ENCODE peak calls at places on chromosomes 5 and 9, in seven cellular contexts. One of them, this sample, is unnamed.

GRCh38 chr9:71136696-71137095 is 15.3 kb upstream of the TRPM3 start:
- DNase-seq in foreskin fibroblast: no peak
- DNase-seq in AG04449: no peak
- DNase-seq in AG10803: no peak
- DNase-seq in CD8-positive, alpha-beta memory T cell: no peak
- DNase-seq in sigmoid colon: no peak
- DNase-seq in fibroblast of pulmonary artery: no peak
- DNase-seq in this sample: no peak

GRCh38 chr9:84652496-84653081 is 16.9 kb upstream of the NTRK2 start:
- DNase-seq in foreskin fibroblast: peak; percentile 8
- DNase-seq in AG04449: no peak
- DNase-seq in AG10803: no peak
- DNase-seq in CD8-positive, alpha-beta memory T cell: no peak
- DNase-seq in sigmoid colon: no peak
- DNase-seq in fibroblast of pulmonary artery: no peak
- DNase-seq in this sample: no peak

GRCh38 chr5:10891193-10891592 is 130.2 kb upstream of the DAP start:
- DNase-seq in foreskin fibroblast: no peak
- DNase-seq in AG04449: no peak
- DNase-seq in AG10803: no peak
- DNase-seq in CD8-positive, alpha-beta memory T cell: no peak
- DNase-seq in sigmoid colon: no peak
- DNase-seq in fibroblast of pulmonary artery: no peak
- DNase-seq in this sample: no peak

GRCh38 chr5:150596313-150596712 is 44.1 kb upstream of the SYNPO start:
- DNase-seq in foreskin fibroblast: no peak
- DNase-seq in AG04449: no peak
- DNase-seq in AG10803: no peak
- DNase-seq in CD8-positive, alpha-beta memory T cell: no peak
- DNase-seq in sigmoid colon: no peak
- DNase-seq in fibroblast of pulmonary artery: peak; percentile 46
- DNase-seq in this sample: no peak

GRCh38 chr5:113181409-113181808 is 204.8 kb downstream of the DCP2 start:
- DNase-seq in foreskin fibroblast: no peak
- DNase-seq in AG04449: no peak
- DNase-seq in AG10803: no peak
- DNase-seq in CD8-positive, alpha-beta memory T cell: no peak
- DNase-seq in sigmoid colon: no peak
- DNase-seq in fibroblast of pulmonary artery: no peak
- DNase-seq in this sample: no peak

GRCh38 chr9:2157277-2158105 is 142.3 kb downstream of the SMARCA2 start:
- DNase-seq in foreskin fibroblast: peak; percentile 81
- DNase-seq in AG04449: no peak
- DNase-seq in AG10803: peak; percentile 57
- DNase-seq in CD8-positive, alpha-beta memory T cell: no peak
- DNase-seq in sigmoid colon: no peak
- DNase-seq in fibroblast of pulmonary artery: peak; percentile 58
- DNase-seq in this sample: no peak

GRCh38 chr9:77667151-77667550 is 19.0 kb upstream of the GNA14 start:
- DNase-seq in foreskin fibroblast: no peak
- DNase-seq in AG04449: no peak
- DNase-seq in AG10803: no peak
- DNase-seq in CD8-positive, alpha-beta memory T cell: no peak
- DNase-seq in sigmoid colon: no peak
- DNase-seq in fibroblast of pulmonary artery: no peak
- DNase-seq in this sample: no peak

GRCh38 chr9:104911029-104911607 is 16.8 kb downstream of the ABCA1 start:
- DNase-seq in foreskin fibroblast: peak; percentile 71
- DNase-seq in AG04449: no peak
- DNase-seq in AG10803: no peak
- DNase-seq in CD8-positive, alpha-beta memory T cell: no peak
- DNase-seq in sigmoid colon: no peak
- DNase-seq in fibroblast of pulmonary artery: no peak
- DNase-seq in this sample: no peak

GRCh38 chr5:105903069-105903468 is 1767.7 kb downstream of the EFNA5 start:
- DNase-seq in foreskin fibroblast: peak; percentile 84
- DNase-seq in AG04449: no peak
- DNase-seq in AG10803: peak; percentile 8
- DNase-seq in CD8-positive, alpha-beta memory T cell: no peak
- DNase-seq in sigmoid colon: no peak
- DNase-seq in fibroblast of pulmonary artery: no peak
- DNase-seq in this sample: no peak

GRCh38 chr9:16718296-16718695 is 152.2 kb downstream of the BNC2 start:
- DNase-seq in foreskin fibroblast: no peak
- DNase-seq in AG04449: no peak
- DNase-seq in AG10803: peak; percentile 20
- DNase-seq in CD8-positive, alpha-beta memory T cell: no peak
- DNase-seq in sigmoid colon: no peak
- DNase-seq in fibroblast of pulmonary artery: no peak
- DNase-seq in this sample: no peak

GRCh38 chr5:167065784-167066183 is 1225.7 kb upstream of the WWC1 start:
- DNase-seq in foreskin fibroblast: no peak
- DNase-seq in AG04449: no peak
- DNase-seq in AG10803: no peak
- DNase-seq in CD8-positive, alpha-beta memory T cell: no peak
- DNase-seq in sigmoid colon: no peak
- DNase-seq in fibroblast of pulmonary artery: no peak
- DNase-seq in this sample: no peak

GRCh38 chr5:108688487-108688886 is 59.2 kb upstream of the FER start:
- DNase-seq in foreskin fibroblast: no peak
- DNase-seq in AG04449: no peak
- DNase-seq in AG10803: no peak
- DNase-seq in CD8-positive, alpha-beta memory T cell: no peak
- DNase-seq in sigmoid colon: no peak
- DNase-seq in fibroblast of pulmonary artery: no peak
- DNase-seq in this sample: no peak

GRCh38 chr5:37768362-37768761 is 71.5 kb downstream of the GDNF start:
- DNase-seq in foreskin fibroblast: no peak
- DNase-seq in AG04449: no peak
- DNase-seq in AG10803: no peak
- DNase-seq in CD8-positive, alpha-beta memory T cell: no peak
- DNase-seq in sigmoid colon: no peak
- DNase-seq in fibroblast of pulmonary artery: no peak
- DNase-seq in this sample: no peak

GRCh38 chr5:111168608-111169007 is 55.6 kb upstream of the CAMK4 start:
- DNase-seq in foreskin fibroblast: no peak
- DNase-seq in AG04449: no peak
- DNase-seq in AG10803: no peak
- DNase-seq in CD8-positive, alpha-beta memory T cell: no peak
- DNase-seq in sigmoid colon: no peak
- DNase-seq in fibroblast of pulmonary artery: no peak
- DNase-seq in this sample: no peak

GRCh38 chr9:976805-977360 is 428 bp downstream of the DMRT3 start:
- DNase-seq in foreskin fibroblast: no peak
- DNase-seq in AG04449: no peak
- DNase-seq in AG10803: no peak
- DNase-seq in CD8-positive, alpha-beta memory T cell: no peak
- DNase-seq in sigmoid colon: no peak
- DNase-seq in fibroblast of pulmonary artery: no peak
- DNase-seq in this sample: no peak

GRCh38 chr5:170584003-170584402 is 80.2 kb downstream of the KCNIP1 start:
- DNase-seq in foreskin fibroblast: no peak
- DNase-seq in AG04449: no peak
- DNase-seq in AG10803: no peak
- DNase-seq in CD8-positive, alpha-beta memory T cell: no peak
- DNase-seq in sigmoid colon: no peak
- DNase-seq in fibroblast of pulmonary artery: no peak
- DNase-seq in this sample: no peak

GRCh38 chr5:16916262-16916878 is 19.7 kb downstream of the MYO10 start:
- DNase-seq in foreskin fibroblast: peak; percentile 93
- DNase-seq in AG04449: peak; percentile 84
- DNase-seq in AG10803: peak; percentile 95
- DNase-seq in CD8-positive, alpha-beta memory T cell: no peak
- DNase-seq in sigmoid colon: no peak
- DNase-seq in fibroblast of pulmonary artery: peak; percentile 96
- DNase-seq in this sample: peak; percentile 87

GRCh38 chr5:82942083-82942881 is 134.9 kb downstream of the TMEM167A start:
- DNase-seq in foreskin fibroblast: no peak
- DNase-seq in AG04449: no peak
- DNase-seq in AG10803: no peak
- DNase-seq in CD8-positive, alpha-beta memory T cell: no peak
- DNase-seq in sigmoid colon: no peak
- DNase-seq in fibroblast of pulmonary artery: no peak
- DNase-seq in this sample: no peak

GRCh38 chr5:82938901-82939300 is 138.3 kb downstream of the TMEM167A start:
- DNase-seq in foreskin fibroblast: no peak
- DNase-seq in AG04449: no peak
- DNase-seq in AG10803: no peak
- DNase-seq in CD8-positive, alpha-beta memory T cell: no peak
- DNase-seq in sigmoid colon: no peak
- DNase-seq in fibroblast of pulmonary artery: no peak
- DNase-seq in this sample: no peak

GRCh38 chr5:82939326-82939725 is 137.9 kb downstream of the TMEM167A start:
- DNase-seq in foreskin fibroblast: no peak
- DNase-seq in AG04449: no peak
- DNase-seq in AG10803: no peak
- DNase-seq in CD8-positive, alpha-beta memory T cell: no peak
- DNase-seq in sigmoid colon: no peak
- DNase-seq in fibroblast of pulmonary artery: no peak
- DNase-seq in this sample: no peak
- H3K4me3 ChIP-seq in foreskin fibroblast: no peak overlapping the region
- H3K4me3 ChIP-seq in AG04449: no peak overlapping the region
- H3K4me3 ChIP-seq in AG10803: no peak overlapping the region
- H3K4me3 ChIP-seq in CD8-positive, alpha-beta memory T cell: no peak overlapping the region
- H3K4me3 ChIP-seq in sigmoid colon: no peak overlapping the region
- H3K4me3 ChIP-seq in fibroblast of pulmonary artery: no peak overlapping the region
- H3K4me3 ChIP-seq in this sample: no peak overlapping the region

GRCh38 chr9:19460258-19460657 is 51.4 kb downstream of the ACER2 start:
- DNase-seq in foreskin fibroblast: no peak
- DNase-seq in AG04449: no peak
- DNase-seq in AG10803: no peak
- DNase-seq in CD8-positive, alpha-beta memory T cell: no peak
- DNase-seq in sigmoid colon: no peak
- DNase-seq in fibroblast of pulmonary artery: no peak
- DNase-seq in this sample: no peak

GRCh38 chr9:19461135-19461534 is 52.3 kb downstream of the ACER2 start:
- DNase-seq in foreskin fibroblast: no peak
- DNase-seq in AG04449: no peak
- DNase-seq in AG10803: no peak
- DNase-seq in CD8-positive, alpha-beta memory T cell: no peak
- DNase-seq in sigmoid colon: no peak
- DNase-seq in fibroblast of pulmonary artery: no peak
- DNase-seq in this sample: no peak

GRCh38 chr9:19456996-19457693 is 48.3 kb downstream of the ACER2 start:
- DNase-seq in foreskin fibroblast: peak; percentile 86
- DNase-seq in AG04449: no peak
- DNase-seq in AG10803: peak; percentile 68
- DNase-seq in CD8-positive, alpha-beta memory T cell: peak; percentile 60
- DNase-seq in sigmoid colon: peak; percentile 84
- DNase-seq in fibroblast of pulmonary artery: peak; percentile 87
- DNase-seq in this sample: no peak

GRCh38 chr9:19457694-19458009 is 48.8 kb downstream of the ACER2 start:
- DNase-seq in foreskin fibroblast: no peak
- DNase-seq in AG04449: no peak
- DNase-seq in AG10803: no peak
- DNase-seq in CD8-positive, alpha-beta memory T cell: no peak
- DNase-seq in sigmoid colon: no peak
- DNase-seq in fibroblast of pulmonary artery: no peak
- DNase-seq in this sample: no peak
- H3K4me3 ChIP-seq in foreskin fibroblast: peak overlapping the region; percentile 47
- H3K4me3 ChIP-seq in AG04449: peak overlapping the region; percentile 16
- H3K4me3 ChIP-seq in AG10803: peak overlapping the region; percentile 39
- H3K4me3 ChIP-seq in CD8-positive, alpha-beta memory T cell: no peak overlapping the region
- H3K4me3 ChIP-seq in sigmoid colon: no peak overlapping the region
- H3K4me3 ChIP-seq in fibroblast of pulmonary artery: peak overlapping the region; percentile 36
- H3K4me3 ChIP-seq in this sample: no peak overlapping the region

GRCh38 chr9:4665357-4665756 is 923 bp downstream of the SPATA6L start:
- DNase-seq in foreskin fibroblast: peak; percentile 64
- DNase-seq in AG04449: no peak
- DNase-seq in AG10803: peak; percentile 60
- DNase-seq in CD8-positive, alpha-beta memory T cell: no peak
- DNase-seq in sigmoid colon: no peak
- DNase-seq in fibroblast of pulmonary artery: peak; percentile 87
- DNase-seq in this sample: no peak

GRCh38 chr9:4666042-4666699 is at the start of gene SPATA6L:
- DNase-seq in foreskin fibroblast: peak; percentile 86
- DNase-seq in AG04449: no peak
- DNase-seq in AG10803: peak; percentile 46
- DNase-seq in CD8-positive, alpha-beta memory T cell: peak; percentile 33
- DNase-seq in sigmoid colon: peak; percentile 88
- DNase-seq in fibroblast of pulmonary artery: peak; percentile 60
- DNase-seq in this sample: no peak

GRCh38 chr9:4662108-4662988 is at the start of gene PLPP6:
- DNase-seq in foreskin fibroblast: peak; percentile 93
- DNase-seq in AG04449: no peak
- DNase-seq in AG10803: peak; percentile 75
- DNase-seq in CD8-positive, alpha-beta memory T cell: peak; percentile 75
- DNase-seq in sigmoid colon: peak; percentile 93
- DNase-seq in fibroblast of pulmonary artery: peak; percentile 84
- DNase-seq in this sample: peak; percentile 49

GRCh38 chr9:4662989-4663792 is 1.1 kb downstream of the PLPP6 start:
- DNase-seq in foreskin fibroblast: peak; percentile 26
- DNase-seq in AG04449: no peak
- DNase-seq in AG10803: no peak
- DNase-seq in CD8-positive, alpha-beta memory T cell: peak; percentile 31
- DNase-seq in sigmoid colon: no peak
- DNase-seq in fibroblast of pulmonary artery: no peak
- DNase-seq in this sample: no peak

DNA sequence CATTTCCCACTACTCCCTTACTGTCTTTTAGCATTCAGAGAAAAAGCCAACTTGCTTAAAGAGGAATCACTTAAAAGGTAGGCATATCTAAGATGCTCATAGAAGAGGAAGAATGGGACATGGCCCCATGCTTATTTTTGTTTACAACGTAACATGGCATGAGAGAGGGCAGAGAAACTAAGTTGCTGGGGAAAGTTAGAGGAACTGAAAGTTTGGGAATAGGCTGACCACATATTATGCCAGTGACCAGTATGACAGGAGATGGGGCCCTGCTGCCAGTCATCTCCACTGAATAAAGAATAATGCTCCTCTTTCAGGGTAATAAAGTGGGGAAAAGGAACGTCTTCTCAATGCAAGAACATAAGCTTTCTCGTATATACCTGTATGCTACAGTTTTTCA is 1.9 kb downstream of the PLPP6 start:
- DNase-seq in foreskin fibroblast: no peak
- DNase-seq in AG04449: no peak
- DNase-seq in AG10803: no peak
- DNase-seq in CD8-positive, alpha-beta memory T cell: no peak
- DNase-seq in sigmoid colon: no peak
- DNase-seq in fibroblast of pulmonary artery: no peak
- DNase-seq in this sample: no peak
- H3K4me3 ChIP-seq in foreskin fibroblast: peak overlapping the region; percentile 23
- H3K4me3 ChIP-seq in AG04449: no peak overlapping the region
- H3K4me3 ChIP-seq in AG10803: no peak overlapping the region
- H3K4me3 ChIP-seq in CD8-positive, alpha-beta memory T cell: no peak overlapping the region
- H3K4me3 ChIP-seq in sigmoid colon: no peak overlapping the region
- H3K4me3 ChIP-seq in fibroblast of pulmonary artery: no peak overlapping the region
- H3K4me3 ChIP-seq in this sample: no peak overlapping the region

GRCh38 chr5:67188274-67188857 is 8.2 kb downstream of the CD180 start:
- DNase-seq in foreskin fibroblast: no peak
- DNase-seq in AG04449: no peak
- DNase-seq in AG10803: no peak
- DNase-seq in CD8-positive, alpha-beta memory T cell: no peak
- DNase-seq in sigmoid colon: no peak
- DNase-seq in fibroblast of pulmonary artery: no peak
- DNase-seq in this sample: no peak
- H3K4me3 ChIP-seq in foreskin fibroblast: no peak overlapping the region
- H3K4me3 ChIP-seq in AG04449: no peak overlapping the region
- H3K4me3 ChIP-seq in AG10803: no peak overlapping the region
- H3K4me3 ChIP-seq in CD8-positive, alpha-beta memory T cell: no peak overlapping the region
- H3K4me3 ChIP-seq in sigmoid colon: no peak overlapping the region
- H3K4me3 ChIP-seq in fibroblast of pulmonary artery: no peak overlapping the region
- H3K4me3 ChIP-seq in this sample: no peak overlapping the region